ENCODE peak calls at places on chromosomes 7 and 10, in seven cellular contexts. W is HCT116, E is SK-N-SH, K is K562, O is GM12878, S is HepG2, J is H1. N is an unnamed sample.

GRCh38 chr7:120303105-120303504 is 30.1 kb downstream of the KCND2 start:
- DNase-seq in W (no peak), E (no peak), K (no peak), O (no peak), S (no peak), J (no peak), N (no peak)

GRCh38 chr10:108872854-108873253 is 1050.5 kb downstream of the XPNPEP1 start:
- DNase-seq in W (no peak), E (no peak), K (no peak), O (no peak), S (no peak), J (no peak), N (no peak)

GRCh38 chr10:44366936-44367630 is 17.8 kb downstream of the CXCL12 start:
- DNase-seq in W (no peak), E (no peak), K (no peak), O (no peak), S (no peak), J (no peak), N (no peak)

GRCh38 chr10:28479366-28479765 is 53.6 kb upstream of the WAC start:
- DNase-seq in W (no peak), E (peak; percentile 69), K (peak; percentile 66), O (no peak), S (no peak), J (no peak), N (no peak)

GRCh38 chr10:88194961-88195367 is 331.5 kb downstream of the PTEN start:
- DNase-seq in W (no peak), E (peak; percentile 33), K (no peak), O (no peak), S (no peak), J (no peak), N (no peak)

GRCh38 chr7:66921396-66921917 is 432 bp downstream of the TMEM248 start:
- DNase-seq in W (no peak), E (peak; percentile 88), K (no peak), O (no peak), S (no peak), J (peak; percentile 63), N (no peak)

GRCh38 chr10:113131611-113132330 is 181.7 kb downstream of the TCF7L2 start:
- DNase-seq in W (no peak), E (no peak), K (no peak), O (no peak), S (peak; percentile 58), J (no peak), N (no peak)

GRCh38 chr10:110802551-110803238 is 69.0 kb upstream of the PDCD4 start:
- DNase-seq in W (no peak), E (no peak), K (no peak), O (peak; percentile 85), S (peak; percentile 49), J (no peak), N (no peak)

GRCh38 chr7:24052572-24053223 is 231.3 kb upstream of the NPY start:
- DNase-seq in W (peak; percentile 7), E (no peak), K (no peak), O (no peak), S (no peak), J (no peak), N (no peak)

GRCh38 chr7:12111461-12112405 is 99.4 kb upstream of the TMEM106B start:
- DNase-seq in W (no peak), E (peak; percentile 83), K (no peak), O (no peak), S (no peak), J (peak; percentile 83), N (no peak)

GRCh38 chr7:30478349-30479228 is at the start of gene NOD1:
- DNase-seq in W (peak; percentile 44), E (peak; percentile 96), K (peak; percentile 85), O (no peak), S (peak; percentile 40), J (peak; percentile 81), N (peak; percentile 44)

GRCh38 chr10:97426776-97427570 is 982 bp downstream of the PGAM1 start:
- DNase-seq in W (no peak), E (no peak), K (no peak), O (no peak), S (no peak), J (no peak), N (no peak)

GRCh38 chr7:152330827-152331226 is 105.0 kb downstream of the KMT2C start:
- DNase-seq in W (no peak), E (no peak), K (no peak), O (no peak), S (no peak), J (no peak), N (no peak)

GRCh38 chr10:88457680-88458079 is 125.4 kb downstream of the RNLS start:
- DNase-seq in W (no peak), E (no peak), K (no peak), O (no peak), S (no peak), J (no peak), N (no peak)

GRCh38 chr10:112585052-112585451 is 138.0 kb downstream of the VTI1A start:
- DNase-seq in W (peak; percentile 36), E (no peak), K (no peak), O (no peak), S (no peak), J (no peak), N (no peak)

GRCh38 chr10:42367532-42368230 is 270.7 kb downstream of the ZNF33B start:
- DNase-seq in W (no peak), E (peak; percentile 92), K (peak; percentile 97), O (peak; percentile 15), S (no peak), J (no peak), N (peak; percentile 88)

GRCh38 chr10:114372179-114372578 is 32.1 kb downstream of the AFAP1L2 start:
- DNase-seq in W (no peak), E (no peak), K (no peak), O (no peak), S (no peak), J (no peak), N (no peak)

GRCh38 chr10:129041916-129042315 is 425.1 kb upstream of the MGMT start:
- DNase-seq in W (no peak), E (no peak), K (peak; percentile 7), O (no peak), S (no peak), J (no peak), N (no peak)

GRCh38 chr10:52464725-52465124 is 150.6 kb downstream of the DKK1 start:
- DNase-seq in W (no peak), E (no peak), K (no peak), O (no peak), S (no peak), J (no peak), N (no peak)

GRCh38 chr7:74063646-74064045 is 20.0 kb upstream of the LIMK1 start:
- DNase-seq in W (no peak), E (no peak), K (no peak), O (no peak), S (no peak), J (no peak), N (no peak)

GRCh38 chr10:22992075-22992474 is 64.2 kb downstream of the ARMC3 start:
- DNase-seq in W (no peak), E (no peak), K (no peak), O (no peak), S (no peak), J (no peak), N (no peak)

GRCh38 chr7:66699998-66700397 is 40.5 kb upstream of the RABGEF1 start:
- DNase-seq in W (no peak), E (no peak), K (no peak), O (no peak), S (no peak), J (no peak), N (no peak)

GRCh38 chr7:137931823-137932222 is 70.1 kb downstream of the CREB3L2 start:
- DNase-seq in W (no peak), E (no peak), K (no peak), O (no peak), S (peak; percentile 59), J (no peak), N (no peak)

GRCh38 chr7:137934176-137934826 is 67.6 kb downstream of the CREB3L2 start:
- DNase-seq in W (no peak), E (no peak), K (peak; percentile 42), O (no peak), S (no peak), J (no peak), N (no peak)

GRCh38 chr7:137934941-137935848 is 66.7 kb downstream of the CREB3L2 start:
- DNase-seq in W (no peak), E (no peak), K (no peak), O (peak; percentile 30), S (no peak), J (no peak), N (no peak)

GRCh38 chr7:137932881-137933269 is 69.0 kb downstream of the CREB3L2 start:
- DNase-seq in W (no peak), E (peak; percentile 32), K (no peak), O (no peak), S (no peak), J (no peak), N (no peak)

GRCh38 chr7:137933270-137934017 is 68.4 kb downstream of the CREB3L2 start:
- DNase-seq in W (no peak), E (peak; percentile 47), K (peak; percentile 61), O (no peak), S (no peak), J (no peak), N (no peak)
- H3K4me3 ChIP-seq in W (no peak overlapping the region), E (no peak overlapping the region), K (no peak overlapping the region), O (no peak overlapping the region), S (no peak overlapping the region), J (no peak overlapping the region), N (no peak overlapping the region)

GRCh38 chr7:26153823-26154783 is 2.1 kb downstream of the NFE2L3 start:
- DNase-seq in W (no peak), E (no peak), K (peak; percentile 43), O (no peak), S (no peak), J (peak; percentile 57), N (peak; percentile 96)
- TF ChIP-seq YY1 in W (no peak), E (no peak), K (no peak), O (no peak), S (no peak), J (no peak), N (no peak)

DNA sequence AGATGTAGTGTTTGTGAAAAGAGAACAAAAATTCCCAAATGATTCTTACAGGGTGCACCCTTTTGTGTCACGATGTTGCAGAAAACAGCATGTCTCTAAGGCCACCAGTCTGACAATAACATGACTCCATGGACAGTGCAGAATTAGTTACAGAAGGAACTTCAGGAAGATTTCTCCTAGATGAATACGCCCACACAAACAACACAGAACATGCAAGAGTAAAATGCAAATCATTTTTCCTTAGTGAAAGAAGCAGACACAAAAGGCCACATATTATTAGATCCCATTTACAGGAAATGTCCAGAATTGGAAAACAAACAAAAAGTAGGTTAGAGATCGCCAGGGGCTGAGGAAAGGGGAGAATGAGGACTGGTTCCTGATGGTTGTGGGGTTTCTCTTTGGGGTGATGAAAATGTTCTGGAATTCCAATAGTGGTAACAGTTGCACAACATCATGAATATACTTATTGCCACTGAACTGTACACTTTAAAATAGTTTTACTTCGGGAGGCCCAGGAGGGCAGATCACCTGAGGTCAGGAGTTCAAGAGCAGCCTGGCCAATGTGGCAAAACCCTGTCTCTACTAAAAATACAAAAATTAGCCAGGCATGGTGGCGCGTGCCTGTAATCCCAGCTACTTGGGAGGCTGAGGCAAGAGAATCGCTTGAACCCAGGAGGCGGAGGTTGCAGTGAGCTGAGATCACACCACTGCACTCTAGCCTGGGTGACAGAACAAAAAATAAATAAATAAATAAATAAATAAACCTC is 10.2 kb downstream of the ZC3HAV1 start:
- DNase-seq in W (no peak), E (no peak), K (no peak), O (no peak), S (no peak), J (no peak), N (no peak)
- H3K4me3 ChIP-seq in W (no peak overlapping the region), E (no peak overlapping the region), K (no peak overlapping the region), O (no peak overlapping the region), S (no peak overlapping the region), J (no peak overlapping the region), N (no peak overlapping the region)

GRCh38 chr7:98038731-98039130 is 48.7 kb upstream of the OCM2 start:
- DNase-seq in W (no peak), E (no peak), K (no peak), O (no peak), S (no peak), J (no peak), N (no peak)

GRCh38 chr7:98034044-98035035 is 44.3 kb upstream of the OCM2 start:
- DNase-seq in W (no peak), E (peak; percentile 62), K (no peak), O (no peak), S (no peak), J (peak; percentile 65), N (no peak)
- TF ChIP-seq YY1 in W (no peak), E (no peak), K (no peak), O (no peak), S (no peak), J (no peak), N (no peak)